ENCODE peak calls at places on chromosomes 3 and 15, in eight cellular contexts. L is stimulated activated CD4-positive, alpha-beta T cell treated with anti-CD3 and anti-CD28 coated beads, Interleukin-4, amount 100 ng/mL, for 48 hours; C is posterior cingulate gyrus; O is caudate nucleus; P is prostate gland; V is T-helper 2 cell; I is lower leg skin; H is WTC11. E is an unnamed sample.

GRCh38 chr3:9067352-9067975 is 104.2 kb upstream of the RAD18 start:
- DNase-seq in L (peak), C (no peak), O (no peak), P (peak), V (peak), I (peak), H (peak), E (peak)

GRCh38 chr15:93088981-93089854 is at the start of gene RGMA:
- DNase-seq in L (no peak), C (no peak), O (no peak), P (no peak), V (no peak), I (no peak), H (peak), E (no peak)

GRCh38 chr15:66294157-66294931 is 976 bp downstream of the DIS3L start:
- DNase-seq in L (peak), C (no peak), O (no peak), P (no peak), V (peak), I (no peak), H (no peak), E (peak)

GRCh38 chr3:707041-707440 is 385.8 kb upstream of the CNTN6 start:
- DNase-seq in L (no peak), C (no peak), O (no peak), P (no peak), V (no peak), I (no peak), H (no peak), E (no peak)

GRCh38 chr15:59976480-59976879 is 27.6 kb upstream of the FOXB1 start:
- DNase-seq in L (no peak), C (no peak), O (no peak), P (no peak), V (peak), I (no peak), H (no peak), E (no peak)

GRCh38 chr15:35374661-35375060 is 171.3 kb downstream of the DPH6 start:
- DNase-seq in L (no peak), C (no peak), O (no peak), P (no peak), V (no peak), I (no peak), H (no peak), E (no peak)

GRCh38 chr3:102691507-102691906 is 256.7 kb downstream of the ZPLD1 start:
- DNase-seq in L (no peak), C (no peak), O (no peak), P (no peak), V (no peak), I (no peak), H (no peak), E (no peak)

GRCh38 chr3:6807967-6808588 is 52.8 kb upstream of the GRM7 start:
- DNase-seq in L (no peak), C (no peak), O (no peak), P (no peak), V (no peak), I (no peak), H (no peak), E (peak)

GRCh38 chr3:196837819-196838420 is 29.8 kb upstream of the SENP5 start:
- DNase-seq in L (peak), C (no peak), O (no peak), P (peak), V (peak), I (peak), H (peak), E (no peak)

GRCh38 chr3:64238971-64239667 is 13.9 kb upstream of the PRICKLE2 start:
- DNase-seq in L (no peak), C (peak), O (no peak), P (peak), V (no peak), I (no peak), H (peak), E (peak)

GRCh38 chr3:99128205-99128604 is 226.7 kb upstream of the DCBLD2 start:
- DNase-seq in L (no peak), C (no peak), O (no peak), P (no peak), V (no peak), I (no peak), H (no peak), E (no peak)

GRCh38 chr3:71225951-71226564 is 357.5 kb downstream of the FOXP1 start:
- DNase-seq in L (no peak), C (no peak), O (no peak), P (no peak), V (peak), I (no peak), H (no peak), E (no peak)

GRCh38 chr3:148006508-148006907 is 597.3 kb downstream of the ZIC1 start:
- DNase-seq in L (no peak), C (no peak), O (no peak), P (no peak), V (peak), I (no peak), H (no peak), E (peak)

GRCh38 chr15:98567951-98568350 is 80.4 kb upstream of the IGF1R start:
- DNase-seq in L (no peak), C (no peak), O (no peak), P (no peak), V (no peak), I (no peak), H (no peak), E (no peak)

GRCh38 chr3:99669879-99670555 is 31.6 kb downstream of the COL8A1 start:
- DNase-seq in L (no peak), C (no peak), O (no peak), P (no peak), V (no peak), I (no peak), H (no peak), E (no peak)

E was measured in astrocyte of the cerebellum.